ENCODE peak calls at places on chromosomes 1 and 21, in six cellular contexts. K is mammary epithelial cell, S is A549, W is adrenal gland, I is right lobe of liver, J is tibial nerve. O is an unnamed sample.

GRCh38 chr1:246428542-246429308 is 78.4 kb downstream of the SMYD3 start:
- DNase-seq in K (peak; percentile 98), S (no peak), W (no peak), I (no peak), J (no peak), O (no peak)

GRCh38 chr21:30166705-30167104 is at the start of gene CLDN17:
- DNase-seq in K (no peak), S (no peak), W (no peak), I (no peak), J (no peak), O (no peak)

GRCh38 chr1:241677171-241677570 is 25.1 kb downstream of the WDR64 start:
- DNase-seq in K (no peak), S (no peak), W (no peak), I (no peak), J (no peak), O (no peak)

GRCh38 chr1:1203561-1204424 is 2.6 kb downstream of the TNFRSF18 start:
- DNase-seq in K (no peak), S (no peak), W (no peak), I (peak; percentile 54), J (no peak), O (no peak)

GRCh38 chr1:76713535-76713934 is 153.7 kb upstream of the ST6GALNAC5 start:
- DNase-seq in K (no peak), S (no peak), W (no peak), I (no peak), J (no peak), O (no peak)

GRCh38 chr21:44549525-44550211 is 1.6 kb downstream of the KRTAP10-2 start:
- DNase-seq in K (no peak), S (no peak), W (no peak), I (no peak), J (no peak), O (no peak)

GRCh38 chr1:94713472-94714141 is 106.5 kb upstream of the SLC44A3 start:
- DNase-seq in K (peak; percentile 98), S (peak; percentile 87), W (peak; percentile 96), I (peak; percentile 87), J (peak; percentile 93), O (peak; percentile 94)

GRCh38 chr21:46568562-46568961 is 36.3 kb downstream of the S100B start:
- DNase-seq in K (no peak), S (no peak), W (no peak), I (no peak), J (no peak), O (no peak)

GRCh38 chr1:192978195-192978710 is 80.9 kb downstream of the UCHL5 start:
- DNase-seq in K (no peak), S (no peak), W (no peak), I (no peak), J (no peak), O (no peak)

GRCh38 chr1:16048573-16049189 is 5.1 kb downstream of the CLCNKB start:
- DNase-seq in K (no peak), S (no peak), W (no peak), I (no peak), J (peak; percentile 30), O (no peak)

GRCh38 chr1:975896-976683 is 5.8 kb downstream of the PERM1 start:
- DNase-seq in K (peak; percentile 69), S (peak; percentile 84), W (peak; percentile 43), I (peak; percentile 67), J (no peak), O (peak; percentile 77)

GRCh38 chr1:22365331-22366295 is 86.0 kb upstream of the ZBTB40 start:
- DNase-seq in K (no peak), S (no peak), W (no peak), I (no peak), J (no peak), O (no peak)

GRCh38 chr1:22366346-22366745 is 85.3 kb upstream of the ZBTB40 start:
- DNase-seq in K (no peak), S (no peak), W (no peak), I (no peak), J (no peak), O (no peak)

GRCh38 chr1:22363403-22364325 is 88.0 kb upstream of the ZBTB40 start:
- DNase-seq in K (no peak), S (no peak), W (no peak), I (no peak), J (no peak), O (no peak)

GRCh38 chr1:22364326-22364650 is 87.4 kb upstream of the ZBTB40 start:
- DNase-seq in K (no peak), S (no peak), W (no peak), I (no peak), J (no peak), O (no peak)

GRCh38 chr1:22364764-22365163 is 86.9 kb upstream of the ZBTB40 start:
- DNase-seq in K (no peak), S (peak; percentile 12), W (no peak), I (no peak), J (no peak), O (no peak)
- TF ChIP-seq CTCF in K (no peak), S (no peak), W (no peak), I (no peak), J (no peak), O (no peak)

GRCh38 chr1:172382406-172382805 is 38.1 kb upstream of the C1orf105 start:
- DNase-seq in K (no peak), S (no peak), W (no peak), I (no peak), J (no peak), O (no peak)
- H3K27ac ChIP-seq in K (no peak overlapping the region), S (no peak overlapping the region), W (no peak overlapping the region), I (no peak overlapping the region), J (no peak overlapping the region), O (no peak overlapping the region)

DNA sequence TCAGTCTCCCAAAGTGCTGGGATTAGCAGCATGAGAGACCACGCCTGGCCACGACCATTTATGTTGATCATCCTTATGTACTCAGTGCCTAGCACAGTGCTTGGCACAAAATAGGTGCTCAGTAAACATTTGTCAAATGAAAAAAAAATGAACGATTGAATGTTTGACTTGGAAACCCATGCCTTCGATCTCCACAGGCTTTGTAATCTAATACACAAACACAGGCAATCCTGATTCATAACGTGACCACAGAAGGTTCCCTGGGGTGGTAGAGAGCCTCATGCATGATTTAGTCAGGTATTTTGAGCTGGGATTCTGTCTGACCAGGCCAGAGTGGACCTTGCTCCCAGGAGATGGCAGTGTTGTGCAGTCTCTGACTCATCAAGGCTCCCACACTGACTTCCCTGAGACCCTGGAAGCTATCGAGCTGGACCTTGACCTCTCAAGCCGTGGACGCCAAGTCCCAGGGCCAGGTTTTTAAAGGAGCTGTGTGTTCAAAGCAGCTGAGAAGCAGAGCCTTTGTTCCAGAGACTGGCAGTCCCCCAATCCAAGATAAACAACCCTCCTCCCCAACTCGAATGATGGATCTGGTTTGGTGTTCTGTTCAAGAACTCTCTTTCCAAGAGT is 81.1 kb downstream of the PGM1 start:
- DNase-seq in K (peak; percentile 85), S (peak; percentile 84), W (peak; percentile 80), I (peak; percentile 74), J (peak; percentile 82), O (peak; percentile 66)
- TF ChIP-seq CTCF in K (peak; percentile 76), S (peak; percentile 76), W (peak; percentile 71), I (peak; percentile 39), J (peak; percentile 55), O (no peak)

GRCh38 chr21:36433011-36433709 is 46.8 kb downstream of the CLDN14 start:
- DNase-seq in K (no peak), S (no peak), W (no peak), I (no peak), J (no peak), O (no peak)

GRCh38 chr21:36434144-36434543 is 45.8 kb downstream of the CLDN14 start:
- DNase-seq in K (no peak), S (no peak), W (no peak), I (no peak), J (no peak), O (no peak)

GRCh38 chr21:36436829-36437744 is 42.8 kb downstream of the CLDN14 start:
- DNase-seq in K (no peak), S (no peak), W (no peak), I (no peak), J (no peak), O (no peak)

GRCh38 chr21:36441715-36442114 is 38.2 kb downstream of the CLDN14 start:
- DNase-seq in K (no peak), S (no peak), W (no peak), I (no peak), J (no peak), O (no peak)

DNA sequence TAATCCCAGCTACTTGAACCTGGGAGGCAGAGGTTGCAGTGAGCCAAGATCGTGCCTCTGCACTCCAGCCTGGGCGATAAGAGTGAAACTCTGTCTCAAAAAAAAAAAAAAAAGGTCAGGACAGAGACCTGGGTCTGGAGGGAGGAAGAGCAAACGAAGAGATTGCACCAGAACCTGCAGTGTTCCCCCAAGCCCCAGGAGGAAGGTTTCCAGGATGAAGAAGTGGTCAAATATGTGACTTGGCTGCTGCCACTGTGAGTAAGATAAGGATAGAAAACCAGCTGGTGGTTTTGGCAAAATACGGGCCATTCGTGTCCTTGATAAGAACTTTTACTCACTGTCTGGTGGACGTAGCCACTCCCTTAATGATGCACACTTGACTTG is 42.2 kb downstream of the CLDN14 start:
- DNase-seq in K (peak; percentile 61), S (peak; percentile 78), W (peak; percentile 81), I (peak; percentile 4), J (no peak), O (no peak)
- H3K27ac ChIP-seq in K (no peak overlapping the region), S (peak overlapping the region; percentile 85), W (peak overlapping the region; percentile 68), I (no peak overlapping the region), J (no peak overlapping the region), O (peak overlapping the region; percentile 78)

GRCh38 chr1:161046574-161047167 is 894 bp upstream of the USF1 start:
- DNase-seq in K (no peak), S (no peak), W (no peak), I (no peak), J (no peak), O (no peak)
- TF ChIP-seq CTCF in K (no peak), S (no peak), W (no peak), I (no peak), J (no peak), O (no peak)

GRCh38 chr1:151944859-151945575 is 35.7 kb upstream of the THEM4 start:
- DNase-seq in K (no peak), S (peak; percentile 39), W (no peak), I (no peak), J (no peak), O (no peak)

GRCh38 chr1:151946366-151946764 is 37.1 kb upstream of the THEM4 start:
- DNase-seq in K (peak; percentile 97), S (peak; percentile 45), W (no peak), I (no peak), J (no peak), O (peak; percentile 87)

GRCh38 chr1:151944110-151944858 is 35.0 kb upstream of the THEM4 start:
- DNase-seq in K (no peak), S (peak; percentile 43), W (peak; percentile 69), I (no peak), J (no peak), O (no peak)

GRCh38 chr1:151947140-151947539 is 37.8 kb upstream of the THEM4 start:
- DNase-seq in K (peak; percentile 34), S (no peak), W (no peak), I (no peak), J (no peak), O (no peak)

GRCh38 chr1:151945725-151946365 is 36.5 kb upstream of the THEM4 start:
- DNase-seq in K (peak; percentile 98), S (peak; percentile 97), W (peak; percentile 93), I (peak; percentile 83), J (peak; percentile 91), O (peak; percentile 94)
- H3K27ac ChIP-seq in K (peak overlapping the region; percentile 99), S (peak overlapping the region; percentile 79), W (peak overlapping the region; percentile 78), I (no peak overlapping the region), J (peak overlapping the region; percentile 93), O (no peak overlapping the region)

GRCh38 chr1:26538480-26539412 is 9.2 kb downstream of the RPS6KA1 start:
- DNase-seq in K (peak; percentile 42), S (peak; percentile 44), W (peak; percentile 53), I (no peak), J (no peak), O (peak; percentile 38)
- TF ChIP-seq CTCF in K (peak; percentile 59), S (peak; percentile 37), W (peak; percentile 45), I (peak; percentile 46), J (peak; percentile 24), O (peak; percentile 28)

O was measured in RWPE1.